ENCODE peak calls at places on chromosomes 11 and 22, in six cellular contexts. Z is neuronal stem cell, X is IMR-90, I is H9, O is H1, D is mesenchymal stem cell. T is an unnamed sample.

GRCh38 chr11:2921742-2922493 is 7.3 kb downstream of the PHLDA2 start:
- DNase-seq in I (no peak), O (no peak), Z (no peak), X (no peak), D (no peak), T (no peak)

GRCh38 chr11:63602296-63602695 is 11.9 kb downstream of the PLAAT3 start:
- DNase-seq in O (no peak), I (no peak), Z (no peak), X (peak; percentile 80), D (no peak), T (no peak)

GRCh38 chr11:110467556-110467955 is 37.8 kb downstream of the FDX1 start:
- DNase-seq in I (no peak), Z (no peak), D (no peak), X (no peak), O (no peak), T (peak; percentile 38)

GRCh38 chr22:49103314-49104052 is 724.2 kb downstream of the BRD1 start:
- DNase-seq in I (no peak), Z (no peak), D (no peak), O (no peak), X (no peak), T (peak; percentile 26)

GRCh38 chr11:7688238-7688826 is 15.0 kb upstream of the CYB5R2 start:
- DNase-seq in I (no peak), O (no peak), X (peak; percentile 31), Z (no peak), D (peak; percentile 51), T (peak; percentile 65)

GRCh38 chr11:130706572-130706971 is 209.7 kb downstream of the SNX19 start:
- DNase-seq in O (no peak), D (no peak), X (peak; percentile 40), I (no peak), Z (no peak), T (no peak)

GRCh38 chr22:39254789-39255298 is 10.1 kb upstream of the PDGFB start:
- DNase-seq in D (peak; percentile 89), Z (no peak), I (no peak), O (no peak), X (peak; percentile 79), T (no peak)

GRCh38 chr11:126485021-126485781 is 129.7 kb downstream of the ST3GAL4 start:
- DNase-seq in I (no peak), D (peak; percentile 2), O (no peak), X (peak; percentile 81), Z (no peak), T (no peak)

GRCh38 chr11:73178681-73179080 is 36.6 kb upstream of the FCHSD2 start:
- DNase-seq in D (no peak), X (no peak), Z (no peak), O (no peak), I (no peak), T (no peak)

GRCh38 chr11:127063191-127063590 is 62.6 kb upstream of the KIRREL3 start:
- DNase-seq in O (no peak), D (no peak), X (no peak), Z (no peak), I (no peak), T (no peak)

GRCh38 chr11:13669544-13670488 is 1.3 kb downstream of the FAR1 start:
- DNase-seq in X (no peak), O (no peak), D (peak; percentile 51), I (no peak), Z (no peak), T (no peak)

GRCh38 chr11:33015621-33016551 is at the start of gene DEPDC7:
- DNase-seq in Z (peak; percentile 76), I (peak; percentile 95), D (peak; percentile 81), O (peak; percentile 96), X (peak; percentile 82), T (peak; percentile 95)

GRCh38 chr22:42921301-42921700 is 64.2 kb upstream of the ARFGAP3 start:
- DNase-seq in O (no peak), Z (no peak), X (no peak), D (no peak), I (no peak), T (no peak)
- H2BK15ac ChIP-seq in O (no peak overlapping the region), Z (no peak overlapping the region), X (no peak overlapping the region), D (no peak overlapping the region), I (no peak overlapping the region), T (no peak overlapping the region)

DNA sequence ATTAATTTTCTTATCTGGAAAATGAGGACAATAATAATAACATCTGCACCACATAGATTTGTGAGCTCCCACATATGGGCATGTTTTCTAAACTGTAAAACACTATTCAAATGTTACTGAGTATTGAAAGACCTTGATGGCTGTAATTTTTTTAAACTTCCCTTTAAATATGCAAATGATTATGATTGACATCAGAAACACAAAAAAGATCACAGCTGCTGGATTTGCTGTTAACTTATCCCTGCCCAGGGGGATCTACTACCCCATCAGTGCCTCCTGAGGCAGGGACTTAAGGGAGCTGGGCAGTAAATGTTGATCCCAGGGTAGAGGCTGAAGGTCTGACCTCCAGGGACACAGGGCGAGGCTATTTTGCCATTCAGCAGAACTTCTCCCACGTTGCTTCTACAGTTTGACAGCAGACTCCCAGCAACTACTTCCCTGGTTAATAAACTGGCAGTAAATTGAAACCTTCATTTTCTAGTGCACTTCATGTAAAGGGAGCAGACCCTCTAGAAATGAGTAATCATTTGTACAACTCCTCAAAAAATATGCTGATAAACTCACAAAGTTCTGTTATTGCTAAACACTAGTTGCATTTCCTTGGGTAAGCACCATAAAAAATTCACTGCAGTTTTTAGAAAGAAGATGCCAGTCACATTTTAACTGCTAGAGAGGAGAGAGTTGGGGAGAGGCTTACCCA is 20.3 kb downstream of the TMPRSS5 start:
- DNase-seq in I (no peak), O (no peak), Z (no peak), D (no peak), X (no peak), T (no peak)
- H2BK15ac ChIP-seq in I (no peak overlapping the region), O (no peak overlapping the region), Z (no peak overlapping the region), D (no peak overlapping the region), X (no peak overlapping the region), T (no peak overlapping the region)

GRCh38 chr22:22034469-22035132 is 52.0 kb upstream of the TOP3B start:
- DNase-seq in D (no peak), Z (no peak), X (no peak), O (peak; percentile 29), I (no peak), T (no peak)

GRCh38 chr22:22036588-22036987 is 54.0 kb upstream of the TOP3B start:
- DNase-seq in O (no peak), I (no peak), X (no peak), D (no peak), Z (no peak), T (no peak)

GRCh38 chr22:22035771-22036314 is 53.3 kb upstream of the TOP3B start:
- DNase-seq in D (no peak), I (no peak), X (no peak), O (no peak), Z (no peak), T (no peak)

GRCh38 chr22:22033803-22034468 is 51.3 kb upstream of the TOP3B start:
- DNase-seq in D (no peak), Z (no peak), I (no peak), X (no peak), O (no peak), T (no peak)

GRCh38 chr22:22035203-22035602 is 52.6 kb upstream of the TOP3B start:
- DNase-seq in O (no peak), I (no peak), Z (no peak), D (no peak), X (no peak), T (no peak)
- H2BK15ac ChIP-seq in O (no peak overlapping the region), I (no peak overlapping the region), Z (no peak overlapping the region), D (no peak overlapping the region), X (no peak overlapping the region), T (no peak overlapping the region)

DNA sequence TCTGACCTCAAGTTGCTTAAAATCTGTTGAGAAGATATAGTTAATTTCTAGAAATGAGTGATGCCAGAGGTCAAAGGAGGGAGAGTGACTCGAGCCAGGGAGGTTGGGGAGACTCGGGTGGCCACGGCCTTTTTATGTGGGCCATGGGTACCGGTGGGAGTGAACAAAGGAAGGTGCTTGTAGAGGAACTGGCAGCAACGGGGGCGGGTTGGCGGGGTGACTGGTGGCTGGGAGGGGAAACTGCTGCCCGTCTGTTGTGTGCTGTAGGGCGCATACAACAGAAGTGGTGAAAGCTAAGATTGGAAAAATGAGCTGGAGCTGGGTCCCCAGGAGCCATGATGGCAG is 5.4 kb downstream of the DAGLA start:
- DNase-seq in O (no peak), Z (no peak), D (no peak), X (no peak), I (no peak), T (no peak)
- H2BK15ac ChIP-seq in O (no peak overlapping the region), Z (no peak overlapping the region), D (no peak overlapping the region), X (no peak overlapping the region), I (no peak overlapping the region), T (no peak overlapping the region)

DNA sequence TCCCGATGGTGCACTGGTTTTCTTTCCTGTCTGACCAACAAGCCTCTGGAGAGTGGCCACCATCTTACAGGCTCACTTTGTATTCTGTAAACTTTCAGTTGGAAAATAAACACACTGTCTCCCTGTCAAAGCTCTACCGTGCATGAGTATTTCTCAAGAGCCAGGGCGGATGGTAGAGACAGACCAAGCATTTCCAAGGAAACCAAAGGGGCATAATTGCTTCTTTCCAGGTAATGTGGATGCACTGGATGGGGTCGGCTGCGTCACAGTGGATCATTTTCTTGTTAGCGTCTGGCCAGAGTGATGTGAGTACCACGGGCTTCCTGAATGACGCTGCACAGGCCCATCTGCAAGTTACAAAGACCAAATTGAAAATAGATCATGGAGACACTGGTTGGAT is 5.1 kb upstream of the SEZ6L start:
- DNase-seq in D (no peak), X (no peak), O (no peak), Z (no peak), I (no peak), T (no peak)
- H2BK15ac ChIP-seq in D (no peak overlapping the region), X (no peak overlapping the region), O (no peak overlapping the region), Z (no peak overlapping the region), I (no peak overlapping the region), T (no peak overlapping the region)